ENCODE peak calls at places on chromosomes 13 and 19, in six cellular contexts. E is neural progenitor cell, L is fibroblast of lung, X is A549, I is H9, W is SK-N-SH. K is an unnamed sample.

GRCh38 chr13:24146961-24147569 is 13.5 kb upstream of the SPATA13 start:
- DNase-seq in E (no peak), L (peak; percentile 43), X (no peak), I (no peak), W (no peak), K (peak; percentile 12)

GRCh38 chr13:96089139-96089538 is 768 bp upstream of the HS6ST3 start:
- DNase-seq in E (no peak), L (no peak), X (no peak), I (no peak), W (no peak), K (no peak)

GRCh38 chr13:97211986-97212385 is 10.1 kb upstream of the MBNL2 start:
- DNase-seq in E (no peak), L (no peak), X (no peak), I (no peak), W (no peak), K (no peak)

GRCh38 chr13:50378513-50378970 is 363.3 kb downstream of the KCNRG start:
- DNase-seq in E (no peak), L (no peak), X (no peak), I (no peak), W (no peak), K (no peak)

GRCh38 chr13:48155850-48156249 is 60.9 kb upstream of the MED4 start:
- DNase-seq in E (no peak), L (peak; percentile 73), X (peak; percentile 28), I (no peak), W (no peak), K (peak; percentile 82)

GRCh38 chr13:45119469-45119989 is 781 bp upstream of the GTF2F2 start:
- DNase-seq in E (peak; percentile 18), L (peak; percentile 79), X (no peak), I (no peak), W (peak; percentile 37), K (peak; percentile 54)

GRCh38 chr19:38032151-38032550 is 125.1 kb downstream of the SIPA1L3 start:
- DNase-seq in E (no peak), L (peak; percentile 93), X (no peak), I (no peak), W (no peak), K (peak; percentile 30)

GRCh38 chr19:44303976-44304568 is 753 bp downstream of the ZNF235 start:
- DNase-seq in E (peak; percentile 60), L (peak; percentile 46), X (peak; percentile 30), I (no peak), W (peak; percentile 62), K (peak; percentile 77)

GRCh38 chr19:30941591-30941990 is 407.6 kb downstream of the TSHZ3 start:
- DNase-seq in E (no peak), L (no peak), X (no peak), I (no peak), W (no peak), K (no peak)

GRCh38 chr19:30394481-30395151 is 22.4 kb downstream of the ZNF536 start:
- DNase-seq in E (no peak), L (no peak), X (no peak), I (no peak), W (no peak), K (no peak)

GRCh38 chr13:82713681-82714405 is 1168.4 kb downstream of the SLITRK1 start:
- DNase-seq in E (no peak), L (peak; percentile 67), X (no peak), I (no peak), W (no peak), K (peak; percentile 53)

GRCh38 chr13:52011690-52012511 is at the start of gene ALG11:
- DNase-seq in E (peak; percentile 99), L (peak; percentile 95), X (peak; percentile 86), I (peak; percentile 99), W (peak; percentile 98), K (peak; percentile 99)
- H3K27ac ChIP-seq in E (peak within 1 kb of the TSS; percentile 76), L (peak within 1 kb of the TSS; percentile 78), X (peak within 1 kb of the TSS; percentile 79), I (no peak within 1 kb of the TSS), W (peak within 1 kb of the TSS; percentile 72), K (peak within 1 kb of the TSS; percentile 64)

GRCh38 chr19:15253076-15253475 is 20.8 kb upstream of the EPHX3 start:
- DNase-seq in E (no peak), L (no peak), X (no peak), I (no peak), W (no peak), K (no peak)

GRCh38 chr19:15253513-15253912 is 21.3 kb upstream of the EPHX3 start:
- DNase-seq in E (no peak), L (no peak), X (no peak), I (no peak), W (no peak), K (no peak)

GRCh38 chr19:15252398-15253018 is 20.3 kb upstream of the EPHX3 start:
- DNase-seq in E (peak; percentile 55), L (peak; percentile 36), X (no peak), I (peak; percentile 44), W (no peak), K (peak; percentile 77)

GRCh38 chr19:15255359-15255990 is 23.2 kb upstream of the EPHX3 start:
- DNase-seq in E (no peak), L (no peak), X (no peak), I (no peak), W (no peak), K (no peak)

GRCh38 chr19:15254547-15254946 is 22.3 kb upstream of the EPHX3 start:
- DNase-seq in E (no peak), L (no peak), X (no peak), I (no peak), W (no peak), K (no peak)
- H3K4me2 ChIP-seq in E (no peak overlapping the region), L (no peak overlapping the region), X (no peak overlapping the region), I (no peak overlapping the region), W (no peak overlapping the region), K (no peak overlapping the region)

GRCh38 chr19:55644191-55644833 is 863 bp downstream of the ZNF581 start:
- DNase-seq in E (no peak), L (no peak), X (no peak), I (no peak), W (peak; percentile 9), K (no peak)
- H3K27ac ChIP-seq in E (no peak overlapping the region), L (peak overlapping the region; percentile 51), X (peak overlapping the region; percentile 92), I (no peak overlapping the region), W (no peak overlapping the region), K (peak overlapping the region; percentile 80)

GRCh38 chr19:19406878-19407639 is 1.6 kb downstream of the GATAD2A start:
- DNase-seq in E (peak; percentile 28), L (peak; percentile 52), X (no peak), I (no peak), W (no peak), K (peak; percentile 77)

GRCh38 chr19:19405919-19406877 is 723 bp downstream of the GATAD2A start:
- DNase-seq in E (peak; percentile 80), L (peak; percentile 54), X (no peak), I (peak; percentile 51), W (peak; percentile 80), K (peak; percentile 70)

GRCh38 chr19:19407640-19407933 is 2.1 kb downstream of the GATAD2A start:
- DNase-seq in E (peak; percentile 38), L (no peak), X (no peak), I (no peak), W (no peak), K (no peak)

GRCh38 chr19:19409235-19410030 is 4.0 kb downstream of the GATAD2A start:
- DNase-seq in E (peak; percentile 19), L (no peak), X (no peak), I (no peak), W (no peak), K (no peak)

DNA sequence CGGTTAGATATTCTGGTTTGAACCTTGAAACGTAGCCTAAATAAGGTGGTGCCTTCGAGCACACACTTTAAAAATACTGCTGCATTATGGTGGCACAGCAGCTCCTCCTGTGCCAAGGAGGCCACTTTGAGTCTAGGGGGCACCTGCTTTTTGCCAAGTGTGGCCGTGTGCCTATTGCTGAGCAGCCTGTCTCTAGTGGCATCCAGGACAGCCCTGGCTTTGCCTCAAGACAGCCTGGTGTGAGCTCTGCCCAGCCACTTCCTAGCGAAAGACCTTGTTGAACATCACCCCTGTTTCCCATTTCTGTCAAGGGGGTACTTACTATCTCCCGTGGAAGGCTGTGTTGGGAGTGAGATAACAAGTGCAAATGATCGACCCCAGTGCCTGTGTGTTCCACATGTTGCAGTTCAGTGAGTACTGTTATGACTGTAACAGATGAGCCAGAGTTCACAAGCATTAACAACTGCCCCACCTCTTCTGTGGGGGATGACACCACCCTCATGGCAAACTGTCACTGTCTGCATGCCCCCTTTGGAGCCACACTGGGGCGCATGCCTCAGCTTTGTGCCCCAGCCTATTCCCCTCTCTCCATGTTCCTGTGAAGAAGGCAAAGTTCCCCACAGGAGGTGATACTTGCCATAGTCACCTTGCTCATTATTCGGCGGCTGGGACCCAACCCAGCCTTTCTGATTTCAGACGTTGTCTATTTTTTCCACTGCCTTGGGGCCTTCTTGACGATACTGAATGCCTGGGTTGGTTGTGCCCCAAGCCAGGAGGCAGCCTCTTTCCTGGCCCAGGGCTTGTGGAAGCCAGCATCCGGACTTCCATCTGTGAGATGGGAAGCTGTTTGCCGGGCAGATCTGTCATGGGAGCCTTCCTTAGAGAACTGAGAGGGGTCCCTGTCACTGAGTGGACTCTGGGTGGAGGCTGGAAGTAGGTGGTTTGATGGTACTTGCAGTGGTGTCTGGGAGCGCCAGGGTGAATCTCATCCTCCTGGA is 5.4 kb downstream of the GATAD2A start:
- DNase-seq in E (no peak), L (no peak), X (no peak), I (no peak), W (no peak), K (peak; percentile 67)
- H3K4me2 ChIP-seq in E (no peak overlapping the region), L (peak overlapping the region; percentile 4), X (no peak overlapping the region), I (no peak overlapping the region), W (no peak overlapping the region), K (no peak overlapping the region)

GRCh38 chr13:43153436-43154082 is 130.2 kb downstream of the DNAJC15 start:
- DNase-seq in E (no peak), L (peak; percentile 95), X (peak; percentile 4), I (no peak), W (no peak), K (peak; percentile 33)
- H3K27ac ChIP-seq in E (no peak overlapping the region), L (no peak overlapping the region), X (peak overlapping the region; percentile 47), I (no peak overlapping the region), W (no peak overlapping the region), K (no peak overlapping the region)

GRCh38 chr19:50191270-50191669 is 12.2 kb upstream of the MYH14 start:
- DNase-seq in E (no peak), L (no peak), X (no peak), I (no peak), W (no peak), K (no peak)
- H3K4me2 ChIP-seq in E (no peak overlapping the region), L (no peak overlapping the region), X (no peak overlapping the region), I (no peak overlapping the region), W (no peak overlapping the region), K (no peak overlapping the region)

K was measured in GM23248.